ENCODE peak calls at places on chromosomes 12 and 14, in ten cellular contexts. One of them, this sample, is unnamed.
A peak's percentile ranks its signal among the peaks of the same experiment; 100 is the strongest.

GRCh38 chr12:77153706-77154105 is 88.3 kb upstream of the E2F7 start:
- DNase-seq in colonic mucosa: no peak
- DNase-seq in NK-92 treated with Interleukin-12 subunit alpha and Interleukin-12 subunit beta, amount 100 ng/mL, for 24 hours: no peak
- DNase-seq in aorta: no peak
- DNase-seq in astrocyte of the spinal cord: no peak
- DNase-seq in erythroblast: no peak
- DNase-seq in pancreas: no peak
- DNase-seq in NCI-H1436: no peak
- DNase-seq in NCI-H1694 treated with DMSO at 0.1 percent for 48 hours: no peak
- DNase-seq in activated T-cell treated with anti-CD3 and anti-CD28 coated beads, Interleukin-2, amount 50 U/mL, for 24 hours: no peak
- DNase-seq in this sample: no peak

GRCh38 chr12:101828463-101829196 is 2.1 kb downstream of the GNPTAB start:
- DNase-seq in colonic mucosa: no peak
- DNase-seq in NK-92 treated with Interleukin-12 subunit alpha and Interleukin-12 subunit beta, amount 100 ng/mL, for 24 hours: no peak
- DNase-seq in aorta: no peak
- DNase-seq in astrocyte of the spinal cord: no peak
- DNase-seq in erythroblast: peak; percentile 32
- DNase-seq in pancreas: no peak
- DNase-seq in NCI-H1436: no peak
- DNase-seq in NCI-H1694 treated with DMSO at 0.1 percent for 48 hours: no peak
- DNase-seq in activated T-cell treated with anti-CD3 and anti-CD28 coated beads, Interleukin-2, amount 50 U/mL, for 24 hours: no peak
- DNase-seq in this sample: no peak

GRCh38 chr12:122203968-122204828 is 689 bp downstream of the B3GNT4 start:
- DNase-seq in colonic mucosa: no peak
- DNase-seq in NK-92 treated with Interleukin-12 subunit alpha and Interleukin-12 subunit beta, amount 100 ng/mL, for 24 hours: no peak
- DNase-seq in aorta: no peak
- DNase-seq in astrocyte of the spinal cord: no peak
- DNase-seq in erythroblast: no peak
- DNase-seq in pancreas: no peak
- DNase-seq in NCI-H1436: no peak
- DNase-seq in NCI-H1694 treated with DMSO at 0.1 percent for 48 hours: no peak
- DNase-seq in activated T-cell treated with anti-CD3 and anti-CD28 coated beads, Interleukin-2, amount 50 U/mL, for 24 hours: peak; percentile 54
- DNase-seq in this sample: no peak

GRCh38 chr12:98185606-98186005 is 329.8 kb upstream of the TMPO start:
- DNase-seq in colonic mucosa: no peak
- DNase-seq in NK-92 treated with Interleukin-12 subunit alpha and Interleukin-12 subunit beta, amount 100 ng/mL, for 24 hours: no peak
- DNase-seq in aorta: no peak
- DNase-seq in astrocyte of the spinal cord: peak; percentile 25
- DNase-seq in erythroblast: no peak
- DNase-seq in pancreas: no peak
- DNase-seq in NCI-H1436: no peak
- DNase-seq in NCI-H1694 treated with DMSO at 0.1 percent for 48 hours: no peak
- DNase-seq in activated T-cell treated with anti-CD3 and anti-CD28 coated beads, Interleukin-2, amount 50 U/mL, for 24 hours: no peak
- DNase-seq in this sample: no peak

GRCh38 chr12:120909633-120910318 is 5.6 kb upstream of the SPPL3 start:
- DNase-seq in colonic mucosa: no peak
- DNase-seq in NK-92 treated with Interleukin-12 subunit alpha and Interleukin-12 subunit beta, amount 100 ng/mL, for 24 hours: no peak
- DNase-seq in aorta: no peak
- DNase-seq in astrocyte of the spinal cord: no peak
- DNase-seq in erythroblast: no peak
- DNase-seq in pancreas: no peak
- DNase-seq in NCI-H1436: no peak
- DNase-seq in NCI-H1694 treated with DMSO at 0.1 percent for 48 hours: no peak
- DNase-seq in activated T-cell treated with anti-CD3 and anti-CD28 coated beads, Interleukin-2, amount 50 U/mL, for 24 hours: no peak
- DNase-seq in this sample: no peak

GRCh38 chr12:104275689-104276088 is 27.9 kb upstream of the EID3 start:
- DNase-seq in colonic mucosa: no peak
- DNase-seq in NK-92 treated with Interleukin-12 subunit alpha and Interleukin-12 subunit beta, amount 100 ng/mL, for 24 hours: no peak
- DNase-seq in aorta: no peak
- DNase-seq in astrocyte of the spinal cord: no peak
- DNase-seq in erythroblast: no peak
- DNase-seq in pancreas: no peak
- DNase-seq in NCI-H1436: no peak
- DNase-seq in NCI-H1694 treated with DMSO at 0.1 percent for 48 hours: no peak
- DNase-seq in activated T-cell treated with anti-CD3 and anti-CD28 coated beads, Interleukin-2, amount 50 U/mL, for 24 hours: no peak
- DNase-seq in this sample: no peak

GRCh38 chr14:29630566-29631160 is 297.0 kb downstream of the PRKD1 start:
- DNase-seq in colonic mucosa: no peak
- DNase-seq in NK-92 treated with Interleukin-12 subunit alpha and Interleukin-12 subunit beta, amount 100 ng/mL, for 24 hours: no peak
- DNase-seq in aorta: no peak
- DNase-seq in astrocyte of the spinal cord: no peak
- DNase-seq in erythroblast: no peak
- DNase-seq in pancreas: no peak
- DNase-seq in NCI-H1436: no peak
- DNase-seq in NCI-H1694 treated with DMSO at 0.1 percent for 48 hours: no peak
- DNase-seq in activated T-cell treated with anti-CD3 and anti-CD28 coated beads, Interleukin-2, amount 50 U/mL, for 24 hours: no peak
- DNase-seq in this sample: no peak

GRCh38 chr12:76259660-76260389 is 88.4 kb downstream of the BBS10 start:
- DNase-seq in colonic mucosa: no peak
- DNase-seq in NK-92 treated with Interleukin-12 subunit alpha and Interleukin-12 subunit beta, amount 100 ng/mL, for 24 hours: no peak
- DNase-seq in aorta: no peak
- DNase-seq in astrocyte of the spinal cord: peak; percentile 87
- DNase-seq in erythroblast: no peak
- DNase-seq in pancreas: no peak
- DNase-seq in NCI-H1436: no peak
- DNase-seq in NCI-H1694 treated with DMSO at 0.1 percent for 48 hours: no peak
- DNase-seq in activated T-cell treated with anti-CD3 and anti-CD28 coated beads, Interleukin-2, amount 50 U/mL, for 24 hours: no peak
- DNase-seq in this sample: peak; percentile 45

GRCh38 chr14:68789002-68789797 is 3.7 kb downstream of the ZFP36L1 start:
- DNase-seq in colonic mucosa: peak; percentile 89
- DNase-seq in NK-92 treated with Interleukin-12 subunit alpha and Interleukin-12 subunit beta, amount 100 ng/mL, for 24 hours: peak; percentile 77
- DNase-seq in aorta: peak; percentile 92
- DNase-seq in astrocyte of the spinal cord: peak; percentile 79
- DNase-seq in erythroblast: peak; percentile 85
- DNase-seq in pancreas: peak; percentile 85
- DNase-seq in NCI-H1436: peak; percentile 56
- DNase-seq in NCI-H1694 treated with DMSO at 0.1 percent for 48 hours: peak; percentile 90
- DNase-seq in activated T-cell treated with anti-CD3 and anti-CD28 coated beads, Interleukin-2, amount 50 U/mL, for 24 hours: peak; percentile 86
- DNase-seq in this sample: peak; percentile 68

GRCh38 chr12:102694913-102695312 is 214.6 kb upstream of the IGF1 start:
- DNase-seq in colonic mucosa: no peak
- DNase-seq in NK-92 treated with Interleukin-12 subunit alpha and Interleukin-12 subunit beta, amount 100 ng/mL, for 24 hours: no peak
- DNase-seq in aorta: no peak
- DNase-seq in astrocyte of the spinal cord: no peak
- DNase-seq in erythroblast: no peak
- DNase-seq in pancreas: no peak
- DNase-seq in NCI-H1436: no peak
- DNase-seq in NCI-H1694 treated with DMSO at 0.1 percent for 48 hours: no peak
- DNase-seq in activated T-cell treated with anti-CD3 and anti-CD28 coated beads, Interleukin-2, amount 50 U/mL, for 24 hours: no peak
- DNase-seq in this sample: no peak

GRCh38 chr12:115199831-115200230 is 515.9 kb upstream of the TBX3 start:
- DNase-seq in colonic mucosa: no peak
- DNase-seq in NK-92 treated with Interleukin-12 subunit alpha and Interleukin-12 subunit beta, amount 100 ng/mL, for 24 hours: no peak
- DNase-seq in aorta: no peak
- DNase-seq in astrocyte of the spinal cord: peak; percentile 22
- DNase-seq in erythroblast: no peak
- DNase-seq in pancreas: no peak
- DNase-seq in NCI-H1436: no peak
- DNase-seq in NCI-H1694 treated with DMSO at 0.1 percent for 48 hours: no peak
- DNase-seq in activated T-cell treated with anti-CD3 and anti-CD28 coated beads, Interleukin-2, amount 50 U/mL, for 24 hours: no peak
- DNase-seq in this sample: no peak

GRCh38 chr14:96031691-96032090 is 7.5 kb upstream of the C14orf132 start:
- DNase-seq in colonic mucosa: no peak
- DNase-seq in NK-92 treated with Interleukin-12 subunit alpha and Interleukin-12 subunit beta, amount 100 ng/mL, for 24 hours: no peak
- DNase-seq in aorta: no peak
- DNase-seq in astrocyte of the spinal cord: no peak
- DNase-seq in erythroblast: no peak
- DNase-seq in pancreas: no peak
- DNase-seq in NCI-H1436: no peak
- DNase-seq in NCI-H1694 treated with DMSO at 0.1 percent for 48 hours: no peak
- DNase-seq in activated T-cell treated with anti-CD3 and anti-CD28 coated beads, Interleukin-2, amount 50 U/mL, for 24 hours: no peak
- DNase-seq in this sample: no peak

GRCh38 chr14:77541905-77542304 is 43.3 kb upstream of the ISM2 start:
- DNase-seq in colonic mucosa: no peak
- DNase-seq in NK-92 treated with Interleukin-12 subunit alpha and Interleukin-12 subunit beta, amount 100 ng/mL, for 24 hours: no peak
- DNase-seq in aorta: no peak
- DNase-seq in astrocyte of the spinal cord: no peak
- DNase-seq in erythroblast: no peak
- DNase-seq in pancreas: no peak
- DNase-seq in NCI-H1436: no peak
- DNase-seq in NCI-H1694 treated with DMSO at 0.1 percent for 48 hours: no peak
- DNase-seq in activated T-cell treated with anti-CD3 and anti-CD28 coated beads, Interleukin-2, amount 50 U/mL, for 24 hours: no peak
- DNase-seq in this sample: no peak

GRCh38 chr14:100025111-100025510 is 40.1 kb upstream of the EVL start:
- DNase-seq in colonic mucosa: peak; percentile 23
- DNase-seq in NK-92 treated with Interleukin-12 subunit alpha and Interleukin-12 subunit beta, amount 100 ng/mL, for 24 hours: peak; percentile 11
- DNase-seq in aorta: no peak
- DNase-seq in astrocyte of the spinal cord: no peak
- DNase-seq in erythroblast: peak; percentile 64
- DNase-seq in pancreas: no peak
- DNase-seq in NCI-H1436: no peak
- DNase-seq in NCI-H1694 treated with DMSO at 0.1 percent for 48 hours: peak; percentile 29
- DNase-seq in activated T-cell treated with anti-CD3 and anti-CD28 coated beads, Interleukin-2, amount 50 U/mL, for 24 hours: no peak
- DNase-seq in this sample: no peak

GRCh38 chr12:100170313-100170858 is 27.7 kb upstream of the BLTP3B start:
- DNase-seq in colonic mucosa: no peak
- DNase-seq in NK-92 treated with Interleukin-12 subunit alpha and Interleukin-12 subunit beta, amount 100 ng/mL, for 24 hours: no peak
- DNase-seq in aorta: no peak
- DNase-seq in astrocyte of the spinal cord: no peak
- DNase-seq in erythroblast: no peak
- DNase-seq in pancreas: no peak
- DNase-seq in NCI-H1436: no peak
- DNase-seq in NCI-H1694 treated with DMSO at 0.1 percent for 48 hours: no peak
- DNase-seq in activated T-cell treated with anti-CD3 and anti-CD28 coated beads, Interleukin-2, amount 50 U/mL, for 24 hours: no peak
- DNase-seq in this sample: no peak

GRCh38 chr12:76490763-76491162 is 68.8 kb downstream of the OSBPL8 start:
- DNase-seq in colonic mucosa: no peak
- DNase-seq in NK-92 treated with Interleukin-12 subunit alpha and Interleukin-12 subunit beta, amount 100 ng/mL, for 24 hours: no peak
- DNase-seq in aorta: no peak
- DNase-seq in astrocyte of the spinal cord: no peak
- DNase-seq in erythroblast: no peak
- DNase-seq in pancreas: no peak
- DNase-seq in NCI-H1436: no peak
- DNase-seq in NCI-H1694 treated with DMSO at 0.1 percent for 48 hours: no peak
- DNase-seq in activated T-cell treated with anti-CD3 and anti-CD28 coated beads, Interleukin-2, amount 50 U/mL, for 24 hours: no peak
- DNase-seq in this sample: no peak

GRCh38 chr12:90360300-90360699 is 594.7 kb downstream of the CCER1 start:
- DNase-seq in colonic mucosa: no peak
- DNase-seq in NK-92 treated with Interleukin-12 subunit alpha and Interleukin-12 subunit beta, amount 100 ng/mL, for 24 hours: no peak
- DNase-seq in aorta: no peak
- DNase-seq in astrocyte of the spinal cord: no peak
- DNase-seq in erythroblast: no peak
- DNase-seq in pancreas: no peak
- DNase-seq in NCI-H1436: no peak
- DNase-seq in NCI-H1694 treated with DMSO at 0.1 percent for 48 hours: no peak
- DNase-seq in activated T-cell treated with anti-CD3 and anti-CD28 coated beads, Interleukin-2, amount 50 U/mL, for 24 hours: no peak
- DNase-seq in this sample: no peak

GRCh38 chr12:57887631-57888406 is 41.3 kb upstream of the CTDSP2 start:
- DNase-seq in colonic mucosa: peak; percentile 45
- DNase-seq in NK-92 treated with Interleukin-12 subunit alpha and Interleukin-12 subunit beta, amount 100 ng/mL, for 24 hours: no peak
- DNase-seq in aorta: peak; percentile 88
- DNase-seq in astrocyte of the spinal cord: peak; percentile 55
- DNase-seq in erythroblast: no peak
- DNase-seq in pancreas: no peak
- DNase-seq in NCI-H1436: no peak
- DNase-seq in NCI-H1694 treated with DMSO at 0.1 percent for 48 hours: peak; percentile 73
- DNase-seq in activated T-cell treated with anti-CD3 and anti-CD28 coated beads, Interleukin-2, amount 50 U/mL, for 24 hours: no peak
- DNase-seq in this sample: no peak

GRCh38 chr12:49662998-49663843 is 39.9 kb downstream of the PRPF40B start:
- DNase-seq in colonic mucosa: peak; percentile 57
- DNase-seq in NK-92 treated with Interleukin-12 subunit alpha and Interleukin-12 subunit beta, amount 100 ng/mL, for 24 hours: peak; percentile 57
- DNase-seq in aorta: peak; percentile 89
- DNase-seq in astrocyte of the spinal cord: peak; percentile 82
- DNase-seq in erythroblast: no peak
- DNase-seq in pancreas: no peak
- DNase-seq in NCI-H1436: no peak
- DNase-seq in NCI-H1694 treated with DMSO at 0.1 percent for 48 hours: no peak
- DNase-seq in activated T-cell treated with anti-CD3 and anti-CD28 coated beads, Interleukin-2, amount 50 U/mL, for 24 hours: peak; percentile 69
- DNase-seq in this sample: peak; percentile 76

GRCh38 chr12:2084553-2085296 is 31.9 kb downstream of the CACNA1C start:
- DNase-seq in colonic mucosa: no peak
- DNase-seq in NK-92 treated with Interleukin-12 subunit alpha and Interleukin-12 subunit beta, amount 100 ng/mL, for 24 hours: no peak
- DNase-seq in aorta: peak; percentile 70
- DNase-seq in astrocyte of the spinal cord: peak; percentile 48
- DNase-seq in erythroblast: no peak
- DNase-seq in pancreas: no peak
- DNase-seq in NCI-H1436: peak; percentile 53
- DNase-seq in NCI-H1694 treated with DMSO at 0.1 percent for 48 hours: no peak
- DNase-seq in activated T-cell treated with anti-CD3 and anti-CD28 coated beads, Interleukin-2, amount 50 U/mL, for 24 hours: no peak
- DNase-seq in this sample: no peak

GRCh38 chr12:96236221-96236822 is 42.1 kb downstream of the ELK3 start:
- DNase-seq in colonic mucosa: no peak
- DNase-seq in NK-92 treated with Interleukin-12 subunit alpha and Interleukin-12 subunit beta, amount 100 ng/mL, for 24 hours: no peak
- DNase-seq in aorta: no peak
- DNase-seq in astrocyte of the spinal cord: peak; percentile 85
- DNase-seq in erythroblast: no peak
- DNase-seq in pancreas: no peak
- DNase-seq in NCI-H1436: no peak
- DNase-seq in NCI-H1694 treated with DMSO at 0.1 percent for 48 hours: no peak
- DNase-seq in activated T-cell treated with anti-CD3 and anti-CD28 coated beads, Interleukin-2, amount 50 U/mL, for 24 hours: no peak
- DNase-seq in this sample: no peak

GRCh38 chr14:95774265-95775160 is 60.6 kb upstream of the TCL1A start:
- DNase-seq in colonic mucosa: peak; percentile 47
- DNase-seq in NK-92 treated with Interleukin-12 subunit alpha and Interleukin-12 subunit beta, amount 100 ng/mL, for 24 hours: peak; percentile 5
- DNase-seq in aorta: no peak
- DNase-seq in astrocyte of the spinal cord: peak; percentile 14
- DNase-seq in erythroblast: peak; percentile 52
- DNase-seq in pancreas: peak; percentile 46
- DNase-seq in NCI-H1436: peak; percentile 11
- DNase-seq in NCI-H1694 treated with DMSO at 0.1 percent for 48 hours: peak; percentile 92
- DNase-seq in activated T-cell treated with anti-CD3 and anti-CD28 coated beads, Interleukin-2, amount 50 U/mL, for 24 hours: peak; percentile 55
- DNase-seq in this sample: peak; percentile 24

GRCh38 chr14:77306406-77307098 is 14.1 kb downstream of the POMT2 start:
- DNase-seq in colonic mucosa: no peak
- DNase-seq in NK-92 treated with Interleukin-12 subunit alpha and Interleukin-12 subunit beta, amount 100 ng/mL, for 24 hours: no peak
- DNase-seq in aorta: no peak
- DNase-seq in astrocyte of the spinal cord: peak; percentile 49
- DNase-seq in erythroblast: no peak
- DNase-seq in pancreas: no peak
- DNase-seq in NCI-H1436: no peak
- DNase-seq in NCI-H1694 treated with DMSO at 0.1 percent for 48 hours: peak; percentile 53
- DNase-seq in activated T-cell treated with anti-CD3 and anti-CD28 coated beads, Interleukin-2, amount 50 U/mL, for 24 hours: no peak
- DNase-seq in this sample: peak; percentile 93

GRCh38 chr12:113142173-113142885 is 6.8 kb upstream of the RASAL1 start:
- DNase-seq in colonic mucosa: peak; percentile 70
- DNase-seq in NK-92 treated with Interleukin-12 subunit alpha and Interleukin-12 subunit beta, amount 100 ng/mL, for 24 hours: no peak
- DNase-seq in aorta: peak; percentile 80
- DNase-seq in astrocyte of the spinal cord: no peak
- DNase-seq in erythroblast: no peak
- DNase-seq in pancreas: peak; percentile 80
- DNase-seq in NCI-H1436: no peak
- DNase-seq in NCI-H1694 treated with DMSO at 0.1 percent for 48 hours: no peak
- DNase-seq in activated T-cell treated with anti-CD3 and anti-CD28 coated beads, Interleukin-2, amount 50 U/mL, for 24 hours: no peak
- DNase-seq in this sample: peak; percentile 62

GRCh38 chr12:11771356-11771755 is 121.9 kb downstream of the ETV6 start:
- DNase-seq in colonic mucosa: no peak
- DNase-seq in NK-92 treated with Interleukin-12 subunit alpha and Interleukin-12 subunit beta, amount 100 ng/mL, for 24 hours: no peak
- DNase-seq in aorta: no peak
- DNase-seq in astrocyte of the spinal cord: peak; percentile 65
- DNase-seq in erythroblast: no peak
- DNase-seq in pancreas: no peak
- DNase-seq in NCI-H1436: no peak
- DNase-seq in NCI-H1694 treated with DMSO at 0.1 percent for 48 hours: no peak
- DNase-seq in activated T-cell treated with anti-CD3 and anti-CD28 coated beads, Interleukin-2, amount 50 U/mL, for 24 hours: no peak
- DNase-seq in this sample: no peak

This sample was measured in foreskin melanocyte.